ENCODE peak calls at places on chromosomes 13 and 19, in eight cellular contexts. M is GM23248; Z is gastrocnemius medialis; O is BE2C; Q is CD8-positive, alpha-beta memory T cell; W is right atrium auricular region; I is mucosa of descending colon; F is keratinocyte. H is an unnamed sample.
A peak's percentile ranks its signal among the peaks of the same experiment; 100 is the strongest.

GRCh38 chr19:54426291-54426918 is 11.1 kb downstream of the TTYH1 start:
- DNase-seq in M (no peak), Z (no peak), O (no peak), Q (no peak), W (no peak), I (no peak), F (no peak), H (no peak)

GRCh38 chr13:48411281-48412099 is 1.4 kb downstream of the LPAR6 start:
- DNase-seq in M (peak; percentile 48), Z (no peak), O (no peak), Q (no peak), W (no peak), I (no peak), F (no peak), H (no peak)

GRCh38 chr13:111789011-111789410 is 277.9 kb upstream of the SOX1 start:
- DNase-seq in M (no peak), Z (no peak), O (no peak), Q (peak; percentile 15), W (no peak), I (no peak), F (no peak), H (no peak)

GRCh38 chr19:48390188-48391099 is 907 bp downstream of the KDELR1 start:
- DNase-seq in M (peak; percentile 84), Z (no peak), O (peak; percentile 80), Q (peak; percentile 73), W (peak; percentile 73), I (peak; percentile 66), F (no peak), H (no peak)

GRCh38 chr19:44401108-44401786 is at the start of gene ZNF285:
- DNase-seq in M (peak; percentile 99), Z (peak; percentile 74), O (peak; percentile 96), Q (peak; percentile 80), W (peak; percentile 93), I (peak; percentile 93), F (peak; percentile 91), H (peak; percentile 52)

GRCh38 chr19:16594131-16594586 is 21.9 kb upstream of the SLC35E1 start:
- DNase-seq in M (no peak), Z (no peak), O (no peak), Q (peak; percentile 72), W (no peak), I (no peak), F (no peak), H (no peak)

GRCh38 chr13:24267283-24267682 is 42.1 kb upstream of the C1QTNF9 start:
- DNase-seq in M (peak; percentile 64), Z (no peak), O (no peak), Q (no peak), W (peak; percentile 61), I (no peak), F (no peak), H (no peak)

GRCh38 chr13:49248433-49249002 is 793 bp downstream of the CDADC1 start:
- DNase-seq in M (peak; percentile 52), Z (no peak), O (no peak), Q (no peak), W (peak; percentile 69), I (no peak), F (no peak), H (no peak)

GRCh38 chr19:48921721-48922500 is 11.6 kb upstream of the DHDH start:
- DNase-seq in M (no peak), Z (no peak), O (no peak), Q (no peak), W (no peak), I (no peak), F (no peak), H (no peak)

GRCh38 chr19:45076029-45076850 is at the start of gene ZNF296:
- DNase-seq in M (peak; percentile 63), Z (peak; percentile 63), O (peak; percentile 82), Q (peak; percentile 85), W (peak; percentile 64), I (peak; percentile 93), F (peak; percentile 46), H (no peak)

GRCh38 chr13:114319441-114319871 is 5.2 kb downstream of the CHAMP1 start:
- DNase-seq in M (peak; percentile 86), Z (no peak), O (no peak), Q (no peak), W (no peak), I (no peak), F (no peak), H (no peak)

GRCh38 chr13:100789481-100789880 is 114.9 kb upstream of the TMTC4 start:
- DNase-seq in M (peak; percentile 5), Z (no peak), O (no peak), Q (no peak), W (no peak), I (no peak), F (no peak), H (no peak)

GRCh38 chr13:106474906-106475305 is 60.6 kb downstream of the EFNB2 start:
- DNase-seq in M (no peak), Z (no peak), O (no peak), Q (no peak), W (no peak), I (no peak), F (no peak), H (no peak)

GRCh38 chr13:31588923-31589322 is 150.4 kb upstream of the RXFP2 start:
- DNase-seq in M (no peak), Z (no peak), O (no peak), Q (no peak), W (no peak), I (peak; percentile 27), F (no peak), H (no peak)

GRCh38 chr13:63463782-63464610 is 2048.3 kb upstream of the PCDH20 start:
- DNase-seq in M (no peak), Z (no peak), O (peak; percentile 38), Q (no peak), W (no peak), I (no peak), F (no peak), H (no peak)

GRCh38 chr19:10566408-10566657 is 523 bp upstream of the KRI1 start:
- DNase-seq in M (no peak), Z (no peak), O (no peak), Q (no peak), W (no peak), I (no peak), F (no peak), H (no peak)

GRCh38 chr19:10566658-10567410 is 1.0 kb upstream of the KRI1 start:
- DNase-seq in M (peak; percentile 20), Z (no peak), O (no peak), Q (peak; percentile 85), W (no peak), I (peak; percentile 43), F (no peak), H (no peak)

GRCh38 chr19:10568444-10568825 is 344 bp downstream of the CDKN2D start:
- DNase-seq in M (peak; percentile 72), Z (no peak), O (no peak), Q (peak; percentile 81), W (no peak), I (peak; percentile 59), F (no peak), H (no peak)

GRCh38 chr19:10567696-10568443 is 909 bp downstream of the CDKN2D start:
- DNase-seq in M (peak; percentile 32), Z (no peak), O (no peak), Q (no peak), W (no peak), I (no peak), F (no peak), H (no peak)

GRCh38 chr19:10568826-10569651 is at the start of gene CDKN2D:
- DNase-seq in M (peak; percentile 100), Z (peak; percentile 99), O (peak; percentile 100), Q (peak; percentile 100), W (peak; percentile 100), I (peak; percentile 100), F (peak; percentile 82), H (peak; percentile 97)
- H3K4me1 ChIP-seq in M (peaks cover 18% of the 10 kb centered on the region), Z (peaks cover 35% of the 10 kb centered on the region), O (peaks cover 5% of the 10 kb centered on the region), Q (peaks cover 42% of the 10 kb centered on the region), W (peaks cover 50% of the 10 kb centered on the region), I (peaks cover 36% of the 10 kb centered on the region), F (peaks cover 31% of the 10 kb centered on the region), H (peaks cover 37% of the 10 kb centered on the region)

GRCh38 chr19:28128341-28128740 is 1084.6 kb downstream of the UQCRFS1 start:
- DNase-seq in M (no peak), Z (no peak), O (no peak), Q (no peak), W (no peak), I (no peak), F (no peak), H (no peak)
- H3K4me1 ChIP-seq in M (no peaks in the 10 kb centered on the region), Z (no peaks in the 10 kb centered on the region), O (no peaks in the 10 kb centered on the region), Q (no peaks in the 10 kb centered on the region), W (no peaks in the 10 kb centered on the region), I (peaks cover 4% of the 10 kb centered on the region), F (no peaks in the 10 kb centered on the region), H (no peaks in the 10 kb centered on the region)

DNA sequence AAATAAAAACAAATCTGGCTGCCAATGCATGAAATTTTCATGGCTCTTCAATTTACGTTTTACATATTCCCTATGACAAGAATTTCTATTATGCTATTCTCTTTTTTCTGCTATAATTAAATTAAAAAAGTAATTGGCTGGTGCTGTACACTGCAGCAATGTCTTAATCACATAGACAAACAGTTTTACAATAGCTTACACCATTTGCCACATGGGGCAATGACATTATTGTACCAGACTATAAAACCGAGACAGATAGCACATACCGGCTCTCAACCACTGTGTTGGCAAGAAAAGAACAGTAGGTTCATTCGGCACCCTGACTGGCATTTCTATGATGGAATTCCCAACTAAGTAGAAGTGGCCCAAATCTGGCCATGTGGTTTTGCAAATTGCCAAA is 67.7 kb downstream of the DACH1 start:
- DNase-seq in M (no peak), Z (no peak), O (no peak), Q (no peak), W (no peak), I (peak; percentile 28), F (no peak), H (no peak)
- H3K4me1 ChIP-seq in M (no peaks in the 10 kb centered on the region), Z (no peaks in the 10 kb centered on the region), O (peaks cover 33% of the 10 kb centered on the region), Q (no peaks in the 10 kb centered on the region), W (no peaks in the 10 kb centered on the region), I (no peaks in the 10 kb centered on the region), F (no peaks in the 10 kb centered on the region), H (no peaks in the 10 kb centered on the region)

GRCh38 chr13:36862002-36862706 is 43.1 kb downstream of the RFXAP start:
- DNase-seq in M (peak; percentile 7), Z (no peak), O (no peak), Q (no peak), W (no peak), I (no peak), F (no peak), H (no peak)

GRCh38 chr13:36870050-36870692 is 49.9 kb downstream of the SMAD9 start:
- DNase-seq in M (no peak), Z (no peak), O (no peak), Q (no peak), W (no peak), I (peak; percentile 13), F (no peak), H (no peak)

GRCh38 chr13:36866232-36866631 is 47.2 kb downstream of the RFXAP start:
- DNase-seq in M (no peak), Z (no peak), O (no peak), Q (no peak), W (no peak), I (no peak), F (no peak), H (no peak)

GRCh38 chr13:36862722-36863121 is 43.7 kb downstream of the RFXAP start:
- DNase-seq in M (no peak), Z (no peak), O (no peak), Q (no peak), W (no peak), I (no peak), F (no peak), H (no peak)

DNA sequence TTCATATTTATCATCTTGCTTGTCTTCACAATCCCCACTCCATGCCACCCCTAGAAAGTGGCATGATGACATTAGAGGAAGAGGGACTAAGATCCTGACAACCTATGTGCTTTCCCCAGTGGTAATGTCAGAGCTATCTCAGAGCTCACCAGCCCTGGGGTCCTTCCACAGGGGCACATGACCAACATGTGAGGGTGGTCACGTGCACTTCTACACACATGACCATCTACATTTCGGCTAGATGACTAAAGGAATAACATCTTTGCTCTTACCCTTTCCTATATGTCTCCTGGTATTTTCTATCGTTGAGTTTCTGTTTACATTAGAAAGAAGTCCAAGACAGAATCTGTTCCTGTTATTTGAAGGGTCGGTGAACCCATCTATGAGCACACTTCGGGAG is 46.2 kb downstream of the RFXAP start:
- DNase-seq in M (no peak), Z (no peak), O (no peak), Q (no peak), W (no peak), I (no peak), F (no peak), H (no peak)
- H3K4me1 ChIP-seq in M (peaks cover 6% of the 10 kb centered on the region), Z (peaks cover 3% of the 10 kb centered on the region), O (no peaks in the 10 kb centered on the region), Q (no peaks in the 10 kb centered on the region), W (no peaks in the 10 kb centered on the region), I (peaks cover 8% of the 10 kb centered on the region), F (no peaks in the 10 kb centered on the region), H (peaks cover 7% of the 10 kb centered on the region)

H was measured in thoracic aorta.